ENCODE peak calls at places on chromosomes 16 and 17, in six cellular contexts. One of them, this sample, is unnamed.
A peak's percentile ranks its signal among the peaks of the same experiment; 100 is the strongest.

GRCh38 chr17:16442141-16442540 is 26.8 kb downstream of the TRPV2 start:
- DNase-seq in left ventricle myocardium inferior: no peak
- DNase-seq in CD8-positive, alpha-beta T cell: no peak
- DNase-seq in CD4-positive, CD25-positive, alpha-beta regulatory T cell: no peak
- DNase-seq in T-helper 2 cell: no peak
- DNase-seq in effector memory CD8-positive, alpha-beta T cell: no peak
- DNase-seq in this sample: no peak

GRCh38 chr17:29102046-29102445 is 59.1 kb downstream of the PIPOX start:
- DNase-seq in left ventricle myocardium inferior: no peak
- DNase-seq in CD8-positive, alpha-beta T cell: no peak
- DNase-seq in CD4-positive, CD25-positive, alpha-beta regulatory T cell: no peak
- DNase-seq in T-helper 2 cell: no peak
- DNase-seq in effector memory CD8-positive, alpha-beta T cell: no peak
- DNase-seq in this sample: peak; percentile 52

GRCh38 chr17:9332164-9332527 is 243.5 kb downstream of the STX8 start:
- DNase-seq in left ventricle myocardium inferior: no peak
- DNase-seq in CD8-positive, alpha-beta T cell: no peak
- DNase-seq in CD4-positive, CD25-positive, alpha-beta regulatory T cell: no peak
- DNase-seq in T-helper 2 cell: no peak
- DNase-seq in effector memory CD8-positive, alpha-beta T cell: no peak
- DNase-seq in this sample: no peak

GRCh38 chr16:50326835-50327465 is 41.8 kb downstream of the BRD7 start:
- DNase-seq in left ventricle myocardium inferior: no peak
- DNase-seq in CD8-positive, alpha-beta T cell: peak; percentile 56
- DNase-seq in CD4-positive, CD25-positive, alpha-beta regulatory T cell: peak; percentile 58
- DNase-seq in T-helper 2 cell: peak; percentile 95
- DNase-seq in effector memory CD8-positive, alpha-beta T cell: peak; percentile 76
- DNase-seq in this sample: no peak

GRCh38 chr17:69060835-69061234 is at the start of gene ABCA9:
- DNase-seq in left ventricle myocardium inferior: no peak
- DNase-seq in CD8-positive, alpha-beta T cell: no peak
- DNase-seq in CD4-positive, CD25-positive, alpha-beta regulatory T cell: no peak
- DNase-seq in T-helper 2 cell: no peak
- DNase-seq in effector memory CD8-positive, alpha-beta T cell: no peak
- DNase-seq in this sample: no peak

GRCh38 chr16:56788435-56788834 is 58.5 kb downstream of the NUP93 start:
- DNase-seq in left ventricle myocardium inferior: no peak
- DNase-seq in CD8-positive, alpha-beta T cell: no peak
- DNase-seq in CD4-positive, CD25-positive, alpha-beta regulatory T cell: no peak
- DNase-seq in T-helper 2 cell: peak; percentile 34
- DNase-seq in effector memory CD8-positive, alpha-beta T cell: no peak
- DNase-seq in this sample: no peak

GRCh38 chr16:86029131-86029741 is 130.3 kb downstream of the IRF8 start:
- DNase-seq in left ventricle myocardium inferior: peak; percentile 38
- DNase-seq in CD8-positive, alpha-beta T cell: no peak
- DNase-seq in CD4-positive, CD25-positive, alpha-beta regulatory T cell: no peak
- DNase-seq in T-helper 2 cell: no peak
- DNase-seq in effector memory CD8-positive, alpha-beta T cell: no peak
- DNase-seq in this sample: no peak

GRCh38 chr17:41642252-41643156 is 18.1 kb upstream of the KRT17 start:
- DNase-seq in left ventricle myocardium inferior: no peak
- DNase-seq in CD8-positive, alpha-beta T cell: no peak
- DNase-seq in CD4-positive, CD25-positive, alpha-beta regulatory T cell: no peak
- DNase-seq in T-helper 2 cell: no peak
- DNase-seq in effector memory CD8-positive, alpha-beta T cell: no peak
- DNase-seq in this sample: no peak

GRCh38 chr16:87264634-87265033 is 52.6 kb downstream of the C16orf95 start:
- DNase-seq in left ventricle myocardium inferior: no peak
- DNase-seq in CD8-positive, alpha-beta T cell: no peak
- DNase-seq in CD4-positive, CD25-positive, alpha-beta regulatory T cell: no peak
- DNase-seq in T-helper 2 cell: no peak
- DNase-seq in effector memory CD8-positive, alpha-beta T cell: no peak
- DNase-seq in this sample: no peak

GRCh38 chr17:7833011-7833794 is 814 bp upstream of the KDM6B start:
- DNase-seq in left ventricle myocardium inferior: no peak
- DNase-seq in CD8-positive, alpha-beta T cell: no peak
- DNase-seq in CD4-positive, CD25-positive, alpha-beta regulatory T cell: no peak
- DNase-seq in T-helper 2 cell: no peak
- DNase-seq in effector memory CD8-positive, alpha-beta T cell: no peak
- DNase-seq in this sample: peak; percentile 15

GRCh38 chr17:17117923-17118322 is 75.7 kb downstream of the MPRIP start:
- DNase-seq in left ventricle myocardium inferior: no peak
- DNase-seq in CD8-positive, alpha-beta T cell: no peak
- DNase-seq in CD4-positive, CD25-positive, alpha-beta regulatory T cell: no peak
- DNase-seq in T-helper 2 cell: no peak
- DNase-seq in effector memory CD8-positive, alpha-beta T cell: no peak
- DNase-seq in this sample: no peak

GRCh38 chr16:88988980-88989791 is 12.2 kb upstream of the CBFA2T3 start:
- DNase-seq in left ventricle myocardium inferior: no peak
- DNase-seq in CD8-positive, alpha-beta T cell: no peak
- DNase-seq in CD4-positive, CD25-positive, alpha-beta regulatory T cell: no peak
- DNase-seq in T-helper 2 cell: no peak
- DNase-seq in effector memory CD8-positive, alpha-beta T cell: no peak
- DNase-seq in this sample: no peak

GRCh38 chr17:80789356-80789902 is 202.2 kb upstream of the CHMP6 start:
- DNase-seq in left ventricle myocardium inferior: no peak
- DNase-seq in CD8-positive, alpha-beta T cell: no peak
- DNase-seq in CD4-positive, CD25-positive, alpha-beta regulatory T cell: no peak
- DNase-seq in T-helper 2 cell: no peak
- DNase-seq in effector memory CD8-positive, alpha-beta T cell: no peak
- DNase-seq in this sample: peak; percentile 34

GRCh38 chr17:33228548-33228947 is 64.5 kb downstream of the ASIC2 start:
- DNase-seq in left ventricle myocardium inferior: peak; percentile 16
- DNase-seq in CD8-positive, alpha-beta T cell: no peak
- DNase-seq in CD4-positive, CD25-positive, alpha-beta regulatory T cell: no peak
- DNase-seq in T-helper 2 cell: no peak
- DNase-seq in effector memory CD8-positive, alpha-beta T cell: no peak
- DNase-seq in this sample: no peak

GRCh38 chr16:58485184-58485887 is 14.6 kb upstream of the NDRG4 start:
- DNase-seq in left ventricle myocardium inferior: no peak
- DNase-seq in CD8-positive, alpha-beta T cell: no peak
- DNase-seq in CD4-positive, CD25-positive, alpha-beta regulatory T cell: no peak
- DNase-seq in T-helper 2 cell: no peak
- DNase-seq in effector memory CD8-positive, alpha-beta T cell: no peak
- DNase-seq in this sample: no peak

GRCh38 chr17:16425698-16426659 is 10.6 kb downstream of the TRPV2 start:
- DNase-seq in left ventricle myocardium inferior: no peak
- DNase-seq in CD8-positive, alpha-beta T cell: no peak
- DNase-seq in CD4-positive, CD25-positive, alpha-beta regulatory T cell: no peak
- DNase-seq in T-helper 2 cell: no peak
- DNase-seq in effector memory CD8-positive, alpha-beta T cell: no peak
- DNase-seq in this sample: no peak

GRCh38 chr16:84643180-84643583 is 5.1 kb upstream of the KLHL36 start:
- DNase-seq in left ventricle myocardium inferior: peak; percentile 76
- DNase-seq in CD8-positive, alpha-beta T cell: no peak
- DNase-seq in CD4-positive, CD25-positive, alpha-beta regulatory T cell: no peak
- DNase-seq in T-helper 2 cell: no peak
- DNase-seq in effector memory CD8-positive, alpha-beta T cell: no peak
- DNase-seq in this sample: peak; percentile 52

GRCh38 chr16:83615131-83615530 is 192.6 kb upstream of the HSBP1 start:
- DNase-seq in left ventricle myocardium inferior: no peak
- DNase-seq in CD8-positive, alpha-beta T cell: no peak
- DNase-seq in CD4-positive, CD25-positive, alpha-beta regulatory T cell: no peak
- DNase-seq in T-helper 2 cell: no peak
- DNase-seq in effector memory CD8-positive, alpha-beta T cell: no peak
- DNase-seq in this sample: no peak

GRCh38 chr16:28863929-28864886 is 565 bp downstream of the SH2B1 start:
- DNase-seq in left ventricle myocardium inferior: no peak
- DNase-seq in CD8-positive, alpha-beta T cell: no peak
- DNase-seq in CD4-positive, CD25-positive, alpha-beta regulatory T cell: no peak
- DNase-seq in T-helper 2 cell: peak; percentile 30
- DNase-seq in effector memory CD8-positive, alpha-beta T cell: peak; percentile 26
- DNase-seq in this sample: no peak

GRCh38 chr16:30706046-30706445 is 7.1 kb downstream of the SRCAP start:
- DNase-seq in left ventricle myocardium inferior: no peak
- DNase-seq in CD8-positive, alpha-beta T cell: no peak
- DNase-seq in CD4-positive, CD25-positive, alpha-beta regulatory T cell: no peak
- DNase-seq in T-helper 2 cell: no peak
- DNase-seq in effector memory CD8-positive, alpha-beta T cell: no peak
- DNase-seq in this sample: no peak

GRCh38 chr17:27993161-27993695 is 49.2 kb upstream of the NLK start:
- DNase-seq in left ventricle myocardium inferior: no peak
- DNase-seq in CD8-positive, alpha-beta T cell: no peak
- DNase-seq in CD4-positive, CD25-positive, alpha-beta regulatory T cell: no peak
- DNase-seq in T-helper 2 cell: no peak
- DNase-seq in effector memory CD8-positive, alpha-beta T cell: no peak
- DNase-seq in this sample: no peak

GRCh38 chr17:8872705-8873426 is 5.4 kb upstream of the PIK3R6 start:
- DNase-seq in left ventricle myocardium inferior: no peak
- DNase-seq in CD8-positive, alpha-beta T cell: no peak
- DNase-seq in CD4-positive, CD25-positive, alpha-beta regulatory T cell: no peak
- DNase-seq in T-helper 2 cell: no peak
- DNase-seq in effector memory CD8-positive, alpha-beta T cell: no peak
- DNase-seq in this sample: no peak

GRCh38 chr17:42849451-42850157 is 1.4 kb upstream of the AOC3 start:
- DNase-seq in left ventricle myocardium inferior: no peak
- DNase-seq in CD8-positive, alpha-beta T cell: no peak
- DNase-seq in CD4-positive, CD25-positive, alpha-beta regulatory T cell: no peak
- DNase-seq in T-helper 2 cell: no peak
- DNase-seq in effector memory CD8-positive, alpha-beta T cell: no peak
- DNase-seq in this sample: no peak

GRCh38 chr16:15714393-15715172 is 64.5 kb downstream of the NDE1 start:
- DNase-seq in left ventricle myocardium inferior: no peak
- DNase-seq in CD8-positive, alpha-beta T cell: no peak
- DNase-seq in CD4-positive, CD25-positive, alpha-beta regulatory T cell: no peak
- DNase-seq in T-helper 2 cell: no peak
- DNase-seq in effector memory CD8-positive, alpha-beta T cell: no peak
- DNase-seq in this sample: no peak

GRCh38 chr17:71824671-71825070 is 296.1 kb upstream of the SOX9 start:
- DNase-seq in left ventricle myocardium inferior: no peak
- DNase-seq in CD8-positive, alpha-beta T cell: no peak
- DNase-seq in CD4-positive, CD25-positive, alpha-beta regulatory T cell: no peak
- DNase-seq in T-helper 2 cell: no peak
- DNase-seq in effector memory CD8-positive, alpha-beta T cell: no peak
- DNase-seq in this sample: no peak

GRCh38 chr17:29014716-29015115 is 8.9 kb upstream of the SEZ6 start:
- DNase-seq in left ventricle myocardium inferior: no peak
- DNase-seq in CD8-positive, alpha-beta T cell: no peak
- DNase-seq in CD4-positive, CD25-positive, alpha-beta regulatory T cell: no peak
- DNase-seq in T-helper 2 cell: no peak
- DNase-seq in effector memory CD8-positive, alpha-beta T cell: no peak
- DNase-seq in this sample: no peak

GRCh38 chr16:10923650-10924214 is 18.5 kb downstream of the DEXI start:
- DNase-seq in left ventricle myocardium inferior: peak; percentile 83
- DNase-seq in CD8-positive, alpha-beta T cell: no peak
- DNase-seq in CD4-positive, CD25-positive, alpha-beta regulatory T cell: no peak
- DNase-seq in T-helper 2 cell: no peak
- DNase-seq in effector memory CD8-positive, alpha-beta T cell: no peak
- DNase-seq in this sample: peak; percentile 87

GRCh38 chr17:39617446-39618251 is 9.1 kb upstream of the PPP1R1B start:
- DNase-seq in left ventricle myocardium inferior: peak; percentile 66
- DNase-seq in CD8-positive, alpha-beta T cell: peak; percentile 38
- DNase-seq in CD4-positive, CD25-positive, alpha-beta regulatory T cell: peak; percentile 28
- DNase-seq in T-helper 2 cell: peak; percentile 69
- DNase-seq in effector memory CD8-positive, alpha-beta T cell: no peak
- DNase-seq in this sample: peak; percentile 43

GRCh38 chr16:977096-977701 is 4.4 kb upstream of the SOX8 start:
- DNase-seq in left ventricle myocardium inferior: no peak
- DNase-seq in CD8-positive, alpha-beta T cell: no peak
- DNase-seq in CD4-positive, CD25-positive, alpha-beta regulatory T cell: no peak
- DNase-seq in T-helper 2 cell: no peak
- DNase-seq in effector memory CD8-positive, alpha-beta T cell: no peak
- DNase-seq in this sample: peak; percentile 60

This sample was measured in gastrocnemius medialis.